ENCODE peak calls at places on chromosomes 7 and 10, in ten cellular contexts. One of them, this sample, is unnamed.

GRCh38 chr7:158324397-158325360 is 262.9 kb downstream of the PTPRN2 start:
- DNase-seq in neural progenitor cell: no peak
- DNase-seq in tibial artery: no peak
- DNase-seq in left ventricle myocardium inferior: no peak
- DNase-seq in colonic mucosa: no peak
- DNase-seq in Panc1: no peak
- DNase-seq in hepatocyte: no peak
- DNase-seq in lower lobe of right lung: no peak
- DNase-seq in GM23248: no peak
- DNase-seq in right atrium auricular region: peak; percentile 26
- DNase-seq in this sample: no peak

GRCh38 chr10:119803264-119803663 is 69.4 kb downstream of the MCMBP start:
- DNase-seq in neural progenitor cell: no peak
- DNase-seq in tibial artery: no peak
- DNase-seq in left ventricle myocardium inferior: no peak
- DNase-seq in colonic mucosa: no peak
- DNase-seq in Panc1: no peak
- DNase-seq in hepatocyte: no peak
- DNase-seq in lower lobe of right lung: no peak
- DNase-seq in GM23248: peak; percentile 77
- DNase-seq in right atrium auricular region: no peak
- DNase-seq in this sample: no peak

GRCh38 chr7:92404170-92404614 is 43.1 kb upstream of the GATAD1 start:
- DNase-seq in neural progenitor cell: peak; percentile 43
- DNase-seq in tibial artery: no peak
- DNase-seq in left ventricle myocardium inferior: no peak
- DNase-seq in colonic mucosa: no peak
- DNase-seq in Panc1: no peak
- DNase-seq in hepatocyte: no peak
- DNase-seq in lower lobe of right lung: no peak
- DNase-seq in GM23248: no peak
- DNase-seq in right atrium auricular region: no peak
- DNase-seq in this sample: no peak

GRCh38 chr7:4830176-4830575 is 31.7 kb downstream of the PAPOLB start:
- DNase-seq in neural progenitor cell: peak; percentile 89
- DNase-seq in tibial artery: peak; percentile 51
- DNase-seq in left ventricle myocardium inferior: peak; percentile 68
- DNase-seq in colonic mucosa: peak; percentile 64
- DNase-seq in Panc1: peak; percentile 64
- DNase-seq in hepatocyte: peak; percentile 87
- DNase-seq in lower lobe of right lung: peak; percentile 78
- DNase-seq in GM23248: peak; percentile 26
- DNase-seq in right atrium auricular region: peak; percentile 79
- DNase-seq in this sample: peak; percentile 86

GRCh38 chr7:130024390-130024789 is 26.8 kb downstream of the ZC3HC1 start:
- DNase-seq in neural progenitor cell: no peak
- DNase-seq in tibial artery: no peak
- DNase-seq in left ventricle myocardium inferior: no peak
- DNase-seq in colonic mucosa: no peak
- DNase-seq in Panc1: no peak
- DNase-seq in hepatocyte: no peak
- DNase-seq in lower lobe of right lung: no peak
- DNase-seq in GM23248: peak; percentile 21
- DNase-seq in right atrium auricular region: no peak
- DNase-seq in this sample: no peak

GRCh38 chr7:106424476-106425016 is 139.8 kb upstream of the NAMPT start:
- DNase-seq in neural progenitor cell: no peak
- DNase-seq in tibial artery: no peak
- DNase-seq in left ventricle myocardium inferior: no peak
- DNase-seq in colonic mucosa: no peak
- DNase-seq in Panc1: no peak
- DNase-seq in hepatocyte: no peak
- DNase-seq in lower lobe of right lung: no peak
- DNase-seq in GM23248: no peak
- DNase-seq in right atrium auricular region: no peak
- DNase-seq in this sample: no peak

GRCh38 chr7:139699640-139700504 is 77.9 kb downstream of the HIPK2 start:
- DNase-seq in neural progenitor cell: peak; percentile 37
- DNase-seq in tibial artery: no peak
- DNase-seq in left ventricle myocardium inferior: no peak
- DNase-seq in colonic mucosa: no peak
- DNase-seq in Panc1: no peak
- DNase-seq in hepatocyte: no peak
- DNase-seq in lower lobe of right lung: no peak
- DNase-seq in GM23248: no peak
- DNase-seq in right atrium auricular region: no peak
- DNase-seq in this sample: no peak

GRCh38 chr10:62527019-62527827 is 153.1 kb downstream of the ZNF365 start:
- DNase-seq in neural progenitor cell: no peak
- DNase-seq in tibial artery: no peak
- DNase-seq in left ventricle myocardium inferior: no peak
- DNase-seq in colonic mucosa: no peak
- DNase-seq in Panc1: no peak
- DNase-seq in hepatocyte: no peak
- DNase-seq in lower lobe of right lung: no peak
- DNase-seq in GM23248: no peak
- DNase-seq in right atrium auricular region: no peak
- DNase-seq in this sample: no peak

GRCh38 chr7:47477191-47478016 is 104.5 kb downstream of the TNS3 start:
- DNase-seq in neural progenitor cell: no peak
- DNase-seq in tibial artery: no peak
- DNase-seq in left ventricle myocardium inferior: no peak
- DNase-seq in colonic mucosa: no peak
- DNase-seq in Panc1: no peak
- DNase-seq in hepatocyte: no peak
- DNase-seq in lower lobe of right lung: no peak
- DNase-seq in GM23248: no peak
- DNase-seq in right atrium auricular region: no peak
- DNase-seq in this sample: no peak

GRCh38 chr7:108140674-108141073 is 10.5 kb upstream of the LAMB4 start:
- DNase-seq in neural progenitor cell: no peak
- DNase-seq in tibial artery: no peak
- DNase-seq in left ventricle myocardium inferior: no peak
- DNase-seq in colonic mucosa: no peak
- DNase-seq in Panc1: no peak
- DNase-seq in hepatocyte: no peak
- DNase-seq in lower lobe of right lung: no peak
- DNase-seq in GM23248: no peak
- DNase-seq in right atrium auricular region: no peak
- DNase-seq in this sample: no peak

GRCh38 chr10:21972584-21972983 is 30.9 kb downstream of the DNAJC1 start:
- DNase-seq in neural progenitor cell: no peak
- DNase-seq in tibial artery: no peak
- DNase-seq in left ventricle myocardium inferior: no peak
- DNase-seq in colonic mucosa: no peak
- DNase-seq in Panc1: no peak
- DNase-seq in hepatocyte: no peak
- DNase-seq in lower lobe of right lung: no peak
- DNase-seq in GM23248: no peak
- DNase-seq in right atrium auricular region: no peak
- DNase-seq in this sample: no peak

GRCh38 chr7:4792537-4793126 is 17.2 kb downstream of the AP5Z1 start:
- DNase-seq in neural progenitor cell: peak; percentile 73
- DNase-seq in tibial artery: no peak
- DNase-seq in left ventricle myocardium inferior: no peak
- DNase-seq in colonic mucosa: peak; percentile 31
- DNase-seq in Panc1: no peak
- DNase-seq in hepatocyte: no peak
- DNase-seq in lower lobe of right lung: peak; percentile 60
- DNase-seq in GM23248: peak; percentile 53
- DNase-seq in right atrium auricular region: no peak
- DNase-seq in this sample: peak; percentile 70

GRCh38 chr7:51121945-51122425 is 194.6 kb downstream of the COBL start:
- DNase-seq in neural progenitor cell: peak; percentile 72
- DNase-seq in tibial artery: no peak
- DNase-seq in left ventricle myocardium inferior: peak; percentile 52
- DNase-seq in colonic mucosa: no peak
- DNase-seq in Panc1: peak; percentile 28
- DNase-seq in hepatocyte: no peak
- DNase-seq in lower lobe of right lung: no peak
- DNase-seq in GM23248: no peak
- DNase-seq in right atrium auricular region: peak; percentile 58
- DNase-seq in this sample: no peak

GRCh38 chr10:1119501-1119900 is 63.3 kb downstream of the WDR37 start:
- DNase-seq in neural progenitor cell: no peak
- DNase-seq in tibial artery: no peak
- DNase-seq in left ventricle myocardium inferior: no peak
- DNase-seq in colonic mucosa: no peak
- DNase-seq in Panc1: no peak
- DNase-seq in hepatocyte: no peak
- DNase-seq in lower lobe of right lung: no peak
- DNase-seq in GM23248: no peak
- DNase-seq in right atrium auricular region: peak; percentile 34
- DNase-seq in this sample: no peak
- H3K36me3 ChIP-seq in neural progenitor cell: no peaks in the 10 kb centered on the region
- H3K36me3 ChIP-seq in tibial artery: peaks cover 85% of the 10 kb centered on the region
- H3K36me3 ChIP-seq in left ventricle myocardium inferior: peaks cover 87% of the 10 kb centered on the region
- H3K36me3 ChIP-seq in colonic mucosa: no peaks in the 10 kb centered on the region
- H3K36me3 ChIP-seq in Panc1: no peaks in the 10 kb centered on the region
- H3K36me3 ChIP-seq in hepatocyte: no peaks in the 10 kb centered on the region
- H3K36me3 ChIP-seq in lower lobe of right lung: peaks cover 93% of the 10 kb centered on the region
- H3K36me3 ChIP-seq in GM23248: peaks cover 27% of the 10 kb centered on the region
- H3K36me3 ChIP-seq in right atrium auricular region: peaks cover 61% of the 10 kb centered on the region
- H3K36me3 ChIP-seq in this sample: no peaks in the 10 kb centered on the region

GRCh38 chr10:125107972-125108580 is 52.3 kb downstream of the CTBP2 start:
- DNase-seq in neural progenitor cell: no peak
- DNase-seq in tibial artery: no peak
- DNase-seq in left ventricle myocardium inferior: no peak
- DNase-seq in colonic mucosa: no peak
- DNase-seq in Panc1: no peak
- DNase-seq in hepatocyte: no peak
- DNase-seq in lower lobe of right lung: no peak
- DNase-seq in GM23248: no peak
- DNase-seq in right atrium auricular region: no peak
- DNase-seq in this sample: no peak
- H3K36me3 ChIP-seq in neural progenitor cell: peaks cover 11% of the 10 kb centered on the region
- H3K36me3 ChIP-seq in tibial artery: peaks cover 32% of the 10 kb centered on the region
- H3K36me3 ChIP-seq in left ventricle myocardium inferior: peaks cover 38% of the 10 kb centered on the region
- H3K36me3 ChIP-seq in colonic mucosa: peaks cover 15% of the 10 kb centered on the region
- H3K36me3 ChIP-seq in Panc1: peaks cover 19% of the 10 kb centered on the region
- H3K36me3 ChIP-seq in hepatocyte: peaks cover 4% of the 10 kb centered on the region
- H3K36me3 ChIP-seq in lower lobe of right lung: peaks cover 55% of the 10 kb centered on the region
- H3K36me3 ChIP-seq in GM23248: peaks cover 9% of the 10 kb centered on the region
- H3K36me3 ChIP-seq in right atrium auricular region: peaks cover 35% of the 10 kb centered on the region
- H3K36me3 ChIP-seq in this sample: peaks cover 11% of the 10 kb centered on the region

GRCh38 chr10:117511601-117512390 is 30.8 kb upstream of the EMX2 start:
- DNase-seq in neural progenitor cell: no peak
- DNase-seq in tibial artery: no peak
- DNase-seq in left ventricle myocardium inferior: no peak
- DNase-seq in colonic mucosa: no peak
- DNase-seq in Panc1: no peak
- DNase-seq in hepatocyte: no peak
- DNase-seq in lower lobe of right lung: no peak
- DNase-seq in GM23248: no peak
- DNase-seq in right atrium auricular region: peak; percentile 52
- DNase-seq in this sample: peak; percentile 46

GRCh38 chr10:117503886-117504205 is 38.7 kb upstream of the EMX2 start:
- DNase-seq in neural progenitor cell: no peak
- DNase-seq in tibial artery: no peak
- DNase-seq in left ventricle myocardium inferior: no peak
- DNase-seq in colonic mucosa: no peak
- DNase-seq in Panc1: no peak
- DNase-seq in hepatocyte: no peak
- DNase-seq in lower lobe of right lung: no peak
- DNase-seq in GM23248: peak; percentile 33
- DNase-seq in right atrium auricular region: no peak
- DNase-seq in this sample: no peak

GRCh38 chr10:117514971-117515370 is 27.6 kb upstream of the EMX2 start:
- DNase-seq in neural progenitor cell: no peak
- DNase-seq in tibial artery: no peak
- DNase-seq in left ventricle myocardium inferior: no peak
- DNase-seq in colonic mucosa: no peak
- DNase-seq in Panc1: no peak
- DNase-seq in hepatocyte: no peak
- DNase-seq in lower lobe of right lung: no peak
- DNase-seq in GM23248: no peak
- DNase-seq in right atrium auricular region: peak; percentile 43
- DNase-seq in this sample: no peak

GRCh38 chr10:117504601-117505000 is 37.9 kb upstream of the EMX2 start:
- DNase-seq in neural progenitor cell: no peak
- DNase-seq in tibial artery: no peak
- DNase-seq in left ventricle myocardium inferior: no peak
- DNase-seq in colonic mucosa: no peak
- DNase-seq in Panc1: no peak
- DNase-seq in hepatocyte: no peak
- DNase-seq in lower lobe of right lung: no peak
- DNase-seq in GM23248: peak; percentile 16
- DNase-seq in right atrium auricular region: no peak
- DNase-seq in this sample: no peak

DNA sequence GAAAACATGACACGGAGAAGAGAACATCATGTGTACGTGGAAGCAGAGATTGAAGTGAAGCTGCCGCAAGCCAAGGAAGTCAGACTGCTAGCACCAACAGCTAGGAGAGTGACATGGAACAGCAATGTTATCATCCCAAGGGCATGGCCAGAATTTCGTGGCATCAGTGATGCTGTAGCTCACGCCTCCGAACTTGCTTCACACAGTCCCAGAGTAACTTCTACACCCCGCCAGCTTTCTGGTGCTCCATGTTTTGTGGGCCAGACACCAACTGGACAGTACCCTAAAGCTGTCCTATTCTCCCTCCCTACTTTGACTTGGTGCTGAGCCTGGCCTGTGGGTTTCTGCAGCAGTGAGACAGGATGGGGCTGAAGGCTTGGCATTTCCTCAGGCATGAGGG is 33.0 kb upstream of the EMX2 start:
- DNase-seq in neural progenitor cell: no peak
- DNase-seq in tibial artery: no peak
- DNase-seq in left ventricle myocardium inferior: no peak
- DNase-seq in colonic mucosa: no peak
- DNase-seq in Panc1: no peak
- DNase-seq in hepatocyte: no peak
- DNase-seq in lower lobe of right lung: no peak
- DNase-seq in GM23248: no peak
- DNase-seq in right atrium auricular region: peak; percentile 55
- DNase-seq in this sample: peak; percentile 27
- H3K36me3 ChIP-seq in neural progenitor cell: no peaks in the 10 kb centered on the region
- H3K36me3 ChIP-seq in tibial artery: no peaks in the 10 kb centered on the region
- H3K36me3 ChIP-seq in left ventricle myocardium inferior: no peaks in the 10 kb centered on the region
- H3K36me3 ChIP-seq in colonic mucosa: no peaks in the 10 kb centered on the region
- H3K36me3 ChIP-seq in Panc1: no peaks in the 10 kb centered on the region
- H3K36me3 ChIP-seq in hepatocyte: no peaks in the 10 kb centered on the region
- H3K36me3 ChIP-seq in lower lobe of right lung: no peaks in the 10 kb centered on the region
- H3K36me3 ChIP-seq in GM23248: no peaks in the 10 kb centered on the region
- H3K36me3 ChIP-seq in right atrium auricular region: no peaks in the 10 kb centered on the region
- H3K36me3 ChIP-seq in this sample: no peaks in the 10 kb centered on the region

DNA sequence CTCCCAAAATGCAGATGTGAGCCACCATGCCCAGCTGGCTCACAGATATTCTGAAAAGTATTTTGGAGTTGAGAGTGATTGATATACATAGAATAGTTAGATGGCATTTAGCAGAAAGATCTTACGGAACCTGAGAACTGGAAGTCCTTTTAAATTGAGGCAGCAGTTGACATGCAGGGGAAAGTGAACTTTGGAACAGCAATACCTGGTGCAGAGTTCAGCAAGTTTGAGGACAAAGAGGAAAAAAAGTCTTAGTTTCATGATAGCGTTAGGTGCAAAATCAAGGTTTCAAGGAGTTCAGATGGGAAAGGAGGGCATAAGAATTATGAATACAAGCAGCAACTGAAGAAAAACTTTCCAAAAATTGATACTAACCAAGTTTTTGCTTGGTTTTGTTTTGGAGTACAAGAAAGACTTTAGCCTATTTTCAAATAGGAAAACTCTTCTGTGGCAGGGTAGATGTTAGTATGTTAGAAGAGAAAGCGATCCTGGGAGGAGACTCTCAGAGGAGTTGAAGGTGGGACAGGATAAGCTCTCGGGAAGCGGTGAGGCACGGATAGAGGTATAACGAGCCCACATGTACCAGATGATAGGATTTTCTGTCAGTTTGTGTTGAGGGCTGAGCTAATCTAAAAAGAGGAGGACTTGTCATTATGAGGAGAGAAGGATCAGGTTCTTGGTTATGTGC is 28.0 kb upstream of the STMP1 start:
- DNase-seq in neural progenitor cell: no peak
- DNase-seq in tibial artery: no peak
- DNase-seq in left ventricle myocardium inferior: no peak
- DNase-seq in colonic mucosa: no peak
- DNase-seq in Panc1: no peak
- DNase-seq in hepatocyte: no peak
- DNase-seq in lower lobe of right lung: no peak
- DNase-seq in GM23248: no peak
- DNase-seq in right atrium auricular region: no peak
- DNase-seq in this sample: no peak
- H3K36me3 ChIP-seq in neural progenitor cell: peaks cover 45% of the 10 kb centered on the region
- H3K36me3 ChIP-seq in tibial artery: peaks cover 61% of the 10 kb centered on the region
- H3K36me3 ChIP-seq in left ventricle myocardium inferior: peaks cover 89% of the 10 kb centered on the region
- H3K36me3 ChIP-seq in colonic mucosa: peaks cover 8% of the 10 kb centered on the region
- H3K36me3 ChIP-seq in Panc1: peaks cover 19% of the 10 kb centered on the region
- H3K36me3 ChIP-seq in hepatocyte: no peaks in the 10 kb centered on the region
- H3K36me3 ChIP-seq in lower lobe of right lung: peaks cover 98% of the 10 kb centered on the region
- H3K36me3 ChIP-seq in GM23248: peaks cover 20% of the 10 kb centered on the region
- H3K36me3 ChIP-seq in right atrium auricular region: peaks cover 47% of the 10 kb centered on the region
- H3K36me3 ChIP-seq in this sample: peaks cover 22% of the 10 kb centered on the region